ENCODE peak calls at places on chromosomes 11 and 22, in five cellular contexts. One of them, this sample, is unnamed.
A peak's percentile ranks its signal among the peaks of the same experiment; 100 is the strongest.

GRCh38 chr11:132472411-132473205 is 1059.7 kb downstream of the OPCML start:
- DNase-seq in body of pancreas: no peak
- DNase-seq in gastrocnemius medialis: no peak
- DNase-seq in K562: no peak
- DNase-seq in heart left ventricle: peak; percentile 9
- DNase-seq in this sample: no peak

GRCh38 chr11:85813721-85814120 is 2.8 kb upstream of the SYTL2 start:
- DNase-seq in heart left ventricle: no peak
- DNase-seq in gastrocnemius medialis: no peak
- DNase-seq in body of pancreas: no peak
- DNase-seq in K562: no peak
- DNase-seq in this sample: no peak

GRCh38 chr11:126920833-126921232 is 79.7 kb downstream of the KIRREL3 start:
- DNase-seq in gastrocnemius medialis: no peak
- DNase-seq in K562: no peak
- DNase-seq in body of pancreas: no peak
- DNase-seq in heart left ventricle: no peak
- DNase-seq in this sample: no peak

GRCh38 chr22:25702046-25702445 is 39.9 kb upstream of the MYO18B start:
- DNase-seq in body of pancreas: no peak
- DNase-seq in heart left ventricle: no peak
- DNase-seq in K562: no peak
- DNase-seq in gastrocnemius medialis: no peak
- DNase-seq in this sample: no peak

GRCh38 chr11:76215946-76216345 is 9.6 kb upstream of the WNT11 start:
- DNase-seq in gastrocnemius medialis: no peak
- DNase-seq in K562: no peak
- DNase-seq in body of pancreas: no peak
- DNase-seq in heart left ventricle: no peak
- DNase-seq in this sample: no peak

GRCh38 chr11:84097186-84097585 is 811.0 kb upstream of the CCDC90B start:
- DNase-seq in body of pancreas: no peak
- DNase-seq in gastrocnemius medialis: no peak
- DNase-seq in heart left ventricle: no peak
- DNase-seq in K562: no peak
- DNase-seq in this sample: no peak

GRCh38 chr11:76787911-76788596 is 4.9 kb downstream of the TSKU start:
- DNase-seq in body of pancreas: peak; percentile 45
- DNase-seq in K562: peak; percentile 92
- DNase-seq in gastrocnemius medialis: no peak
- DNase-seq in heart left ventricle: no peak
- DNase-seq in this sample: peak; percentile 73

GRCh38 chr22:44526431-44527115 is 28.5 kb upstream of the RTL6 start:
- DNase-seq in heart left ventricle: no peak
- DNase-seq in gastrocnemius medialis: no peak
- DNase-seq in K562: no peak
- DNase-seq in body of pancreas: no peak
- DNase-seq in this sample: no peak

GRCh38 chr11:107821199-107821926 is 37.2 kb downstream of the SLC35F2 start:
- DNase-seq in heart left ventricle: no peak
- DNase-seq in K562: no peak
- DNase-seq in body of pancreas: no peak
- DNase-seq in gastrocnemius medialis: no peak
- DNase-seq in this sample: no peak

GRCh38 chr11:23079382-23079813 is 219.1 kb upstream of the CCDC179 start:
- DNase-seq in heart left ventricle: no peak
- DNase-seq in body of pancreas: no peak
- DNase-seq in K562: no peak
- DNase-seq in gastrocnemius medialis: no peak
- DNase-seq in this sample: no peak

GRCh38 chr11:77557553-77557952 is 32.2 kb upstream of the AQP11 start:
- DNase-seq in K562: peak; percentile 38
- DNase-seq in body of pancreas: no peak
- DNase-seq in gastrocnemius medialis: no peak
- DNase-seq in heart left ventricle: no peak
- DNase-seq in this sample: no peak

GRCh38 chr11:84501750-84502149 is 1125.4 kb downstream of the DLG2 start:
- DNase-seq in K562: no peak
- DNase-seq in gastrocnemius medialis: no peak
- DNase-seq in body of pancreas: no peak
- DNase-seq in heart left ventricle: no peak
- DNase-seq in this sample: no peak

GRCh38 chr11:16611395-16612233 is 126.8 kb upstream of the C11orf58 start:
- DNase-seq in heart left ventricle: no peak
- DNase-seq in gastrocnemius medialis: no peak
- DNase-seq in K562: peak; percentile 30
- DNase-seq in body of pancreas: no peak
- DNase-seq in this sample: no peak

GRCh38 chr11:125514336-125515101 is 18.5 kb upstream of the FEZ1 start:
- DNase-seq in heart left ventricle: peak; percentile 11
- DNase-seq in K562: no peak
- DNase-seq in body of pancreas: peak; percentile 27
- DNase-seq in gastrocnemius medialis: no peak
- DNase-seq in this sample: no peak

GRCh38 chr11:110410638-110411037 is 19.1 kb upstream of the FDX1 start:
- DNase-seq in K562: no peak
- DNase-seq in heart left ventricle: no peak
- DNase-seq in body of pancreas: no peak
- DNase-seq in gastrocnemius medialis: no peak
- DNase-seq in this sample: no peak

DNA sequence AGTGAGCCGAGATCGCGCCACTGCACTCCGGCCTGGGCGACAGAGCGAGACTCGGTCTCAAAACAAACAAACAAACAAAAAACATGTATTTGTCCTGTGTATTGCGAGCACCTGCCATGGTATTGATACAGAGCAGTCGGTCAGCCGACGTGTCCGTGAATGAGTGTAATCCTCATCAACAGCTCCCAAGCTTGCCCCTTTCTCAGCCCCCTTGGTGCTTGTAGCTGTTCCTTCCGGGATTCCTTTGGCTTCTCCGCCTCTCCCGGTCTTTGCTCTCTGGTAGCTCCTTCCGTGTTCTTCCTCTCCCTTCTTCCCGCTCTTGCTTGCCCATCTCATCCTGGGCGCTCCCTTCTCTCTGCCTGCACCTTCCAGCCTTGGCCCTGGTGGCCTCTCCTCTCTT is 10.9 kb downstream of the ZNF74 start:
- DNase-seq in gastrocnemius medialis: no peak
- DNase-seq in body of pancreas: no peak
- DNase-seq in K562: no peak
- DNase-seq in heart left ventricle: no peak
- DNase-seq in this sample: no peak
- TF ChIP-seq POLR2A in gastrocnemius medialis: no peak
- TF ChIP-seq POLR2A in body of pancreas: no peak
- TF ChIP-seq POLR2A in K562: no peak
- TF ChIP-seq POLR2A in heart left ventricle: no peak
- TF ChIP-seq POLR2A in this sample: no peak

GRCh38 chr11:73312036-73312435 is 4.0 kb downstream of the ARHGEF17 start:
- DNase-seq in gastrocnemius medialis: no peak
- DNase-seq in heart left ventricle: peak; percentile 8
- DNase-seq in body of pancreas: no peak
- DNase-seq in K562: no peak
- DNase-seq in this sample: no peak
- TF ChIP-seq CTCF in gastrocnemius medialis: no peak
- TF ChIP-seq CTCF in heart left ventricle: no peak
- TF ChIP-seq CTCF in body of pancreas: no peak
- TF ChIP-seq CTCF in K562: no peak
- TF ChIP-seq CTCF in this sample: no peak

GRCh38 chr11:115918579-115918978 is 414.4 kb upstream of the CADM1 start:
- DNase-seq in gastrocnemius medialis: no peak
- DNase-seq in K562: no peak
- DNase-seq in body of pancreas: no peak
- DNase-seq in heart left ventricle: no peak
- DNase-seq in this sample: no peak

GRCh38 chr11:115921540-115921939 is 417.3 kb upstream of the CADM1 start:
- DNase-seq in body of pancreas: no peak
- DNase-seq in K562: no peak
- DNase-seq in gastrocnemius medialis: no peak
- DNase-seq in heart left ventricle: no peak
- DNase-seq in this sample: no peak

GRCh38 chr11:115920087-115920461 is 415.9 kb upstream of the CADM1 start:
- DNase-seq in heart left ventricle: no peak
- DNase-seq in gastrocnemius medialis: no peak
- DNase-seq in body of pancreas: no peak
- DNase-seq in K562: no peak
- DNase-seq in this sample: no peak

GRCh38 chr11:115920841-115921480 is 416.7 kb upstream of the CADM1 start:
- DNase-seq in K562: no peak
- DNase-seq in gastrocnemius medialis: no peak
- DNase-seq in heart left ventricle: no peak
- DNase-seq in body of pancreas: no peak
- DNase-seq in this sample: no peak

GRCh38 chr11:115919341-115920086 is 415.3 kb upstream of the CADM1 start:
- DNase-seq in heart left ventricle: no peak
- DNase-seq in body of pancreas: peak; percentile 33
- DNase-seq in gastrocnemius medialis: no peak
- DNase-seq in K562: no peak
- DNase-seq in this sample: no peak
- TF ChIP-seq POLR2A in heart left ventricle: no peak
- TF ChIP-seq POLR2A in body of pancreas: no peak
- TF ChIP-seq POLR2A in gastrocnemius medialis: no peak
- TF ChIP-seq POLR2A in K562: no peak
- TF ChIP-seq POLR2A in this sample: no peak

DNA sequence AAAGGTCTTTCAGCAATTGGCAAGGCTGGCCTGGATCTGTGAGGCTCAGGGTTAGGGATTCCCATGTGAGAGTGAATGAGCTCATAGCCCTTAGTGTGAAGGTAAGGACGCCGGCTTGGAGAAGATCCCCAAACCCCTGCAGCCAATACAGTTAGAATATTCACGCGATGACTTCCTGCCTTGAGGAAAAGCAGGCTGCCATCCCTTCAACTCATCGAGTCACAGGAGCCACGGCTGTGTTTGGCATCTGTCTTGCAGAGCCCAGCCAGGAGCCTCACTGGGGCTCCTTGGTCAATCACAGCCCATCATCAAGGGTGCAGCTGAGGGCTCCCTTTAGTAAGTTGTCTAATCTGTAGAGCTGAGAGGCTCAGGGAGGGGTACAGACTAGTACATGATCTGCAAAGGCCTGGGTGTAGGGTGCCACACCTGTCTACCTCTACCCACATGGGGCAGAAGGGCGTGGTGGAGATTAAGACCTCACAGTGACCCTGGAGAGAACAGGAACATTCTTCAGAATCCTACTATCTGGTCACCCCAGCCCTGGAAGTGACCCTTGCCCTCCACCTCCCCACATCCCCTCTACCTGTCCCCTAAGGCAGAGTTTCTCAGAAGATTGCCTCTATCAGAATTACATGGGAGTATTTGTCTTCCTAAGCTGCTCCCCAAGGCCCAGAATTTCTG is 18.5 kb downstream of the IL10RA start:
- DNase-seq in body of pancreas: no peak
- DNase-seq in K562: peak; percentile 64
- DNase-seq in heart left ventricle: no peak
- DNase-seq in gastrocnemius medialis: no peak
- DNase-seq in this sample: no peak
- TF ChIP-seq CTCF in body of pancreas: no peak
- TF ChIP-seq CTCF in K562: no peak
- TF ChIP-seq CTCF in heart left ventricle: no peak
- TF ChIP-seq CTCF in gastrocnemius medialis: no peak
- TF ChIP-seq CTCF in this sample: no peak

GRCh38 chr11:12680246-12680939 is 6.2 kb downstream of the TEAD1 start:
- DNase-seq in heart left ventricle: peak; percentile 83
- DNase-seq in body of pancreas: peak; percentile 93
- DNase-seq in gastrocnemius medialis: peak; percentile 72
- DNase-seq in K562: peak; percentile 83
- DNase-seq in this sample: peak; percentile 77
- TF ChIP-seq POLR2A in heart left ventricle: no peak
- TF ChIP-seq POLR2A in body of pancreas: peak; percentile 29
- TF ChIP-seq POLR2A in gastrocnemius medialis: peak; percentile 49
- TF ChIP-seq POLR2A in K562: no peak
- TF ChIP-seq POLR2A in this sample: no peak

DNA sequence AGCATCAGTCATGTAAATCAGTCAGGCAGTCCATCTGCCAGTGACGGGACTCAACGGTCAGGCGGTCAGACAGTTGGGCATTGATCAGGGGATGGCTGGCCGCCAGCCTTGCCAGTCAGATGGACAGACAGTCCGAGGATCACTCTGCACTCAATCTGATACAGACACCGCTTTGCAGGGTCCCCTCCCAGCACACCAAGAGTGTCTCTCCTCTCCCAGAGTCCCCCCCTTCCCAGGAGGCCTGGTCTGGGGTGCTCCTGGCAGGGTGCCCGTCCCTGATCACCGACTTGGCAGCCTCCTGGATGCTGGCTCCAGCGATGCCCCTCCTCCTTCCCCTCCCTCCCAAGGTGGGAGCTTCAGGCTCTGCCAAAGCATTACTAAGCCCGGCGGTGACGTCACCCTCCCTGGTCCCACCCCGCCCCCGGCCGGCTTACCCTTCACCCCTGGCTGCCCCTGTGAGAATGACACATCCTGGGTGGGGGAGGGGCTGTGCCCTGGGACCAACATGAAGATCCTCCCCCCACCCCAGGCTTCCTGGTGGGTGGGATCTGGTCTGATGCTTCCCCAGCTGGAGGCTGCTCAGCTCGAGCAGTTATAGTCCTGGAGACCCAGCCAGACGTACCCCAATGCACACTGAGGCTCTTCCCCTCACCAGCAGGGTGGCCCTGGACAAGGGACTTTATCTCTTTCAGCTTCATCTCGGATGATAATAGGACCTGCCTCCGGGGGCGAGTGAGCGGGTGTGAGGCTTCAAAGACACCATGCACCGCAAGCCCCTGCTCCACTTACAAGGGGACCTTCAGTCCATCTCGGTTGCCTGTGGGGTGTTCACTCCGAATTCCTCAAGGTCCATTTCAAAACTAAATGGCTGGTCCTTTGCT is 69.2 kb downstream of the CD82 start:
- DNase-seq in K562: peak; percentile 69
- DNase-seq in heart left ventricle: peak; percentile 82
- DNase-seq in gastrocnemius medialis: no peak
- DNase-seq in body of pancreas: peak; percentile 78
- DNase-seq in this sample: peak; percentile 72
- TF ChIP-seq CTCF in K562: no peak
- TF ChIP-seq CTCF in heart left ventricle: no peak
- TF ChIP-seq CTCF in gastrocnemius medialis: no peak
- TF ChIP-seq CTCF in body of pancreas: no peak
- TF ChIP-seq CTCF in this sample: no peak

GRCh38 chr11:134039726-134040385 is 29.0 kb upstream of the JAM3 start:
- DNase-seq in gastrocnemius medialis: no peak
- DNase-seq in K562: no peak
- DNase-seq in heart left ventricle: no peak
- DNase-seq in body of pancreas: no peak
- DNase-seq in this sample: no peak

GRCh38 chr11:134034496-134035381 is 34.1 kb upstream of the JAM3 start:
- DNase-seq in gastrocnemius medialis: no peak
- DNase-seq in heart left ventricle: peak; percentile 46
- DNase-seq in body of pancreas: peak; percentile 90
- DNase-seq in K562: no peak
- DNase-seq in this sample: peak; percentile 66

GRCh38 chr11:134038897-134039470 is 29.9 kb upstream of the JAM3 start:
- DNase-seq in K562: no peak
- DNase-seq in heart left ventricle: peak; percentile 43
- DNase-seq in gastrocnemius medialis: no peak
- DNase-seq in body of pancreas: no peak
- DNase-seq in this sample: no peak

GRCh38 chr11:134036484-134037092 is 32.3 kb upstream of the JAM3 start:
- DNase-seq in body of pancreas: peak; percentile 47
- DNase-seq in gastrocnemius medialis: no peak
- DNase-seq in heart left ventricle: no peak
- DNase-seq in K562: no peak
- DNase-seq in this sample: no peak

GRCh38 chr11:134037093-134037908 is 31.6 kb upstream of the JAM3 start:
- DNase-seq in K562: peak; percentile 20
- DNase-seq in body of pancreas: peak; percentile 75
- DNase-seq in heart left ventricle: peak; percentile 81
- DNase-seq in gastrocnemius medialis: no peak
- DNase-seq in this sample: peak; percentile 89
- TF ChIP-seq POLR2A in K562: no peak
- TF ChIP-seq POLR2A in body of pancreas: peak; percentile 41
- TF ChIP-seq POLR2A in heart left ventricle: peak; percentile 45
- TF ChIP-seq POLR2A in gastrocnemius medialis: no peak
- TF ChIP-seq POLR2A in this sample: peak; percentile 46